ENCODE peak calls at places on chromosomes 16 and 17, in six cellular contexts. One of them, this sample, is unnamed.

GRCh38 chr17:50507871-50508572 is at the start of gene MYCBPAP:
- DNase-seq in heart right ventricle: peak; percentile 86
- DNase-seq in psoas muscle: peak; percentile 90
- DNase-seq in fibroblast of mammary gland: peak; percentile 68
- DNase-seq in fibroblast of the aortic adventitia: peak; percentile 59
- DNase-seq in GM12865: peak; percentile 91
- DNase-seq in this sample: no peak

GRCh38 chr17:57032343-57032742 is 52.7 kb upstream of the AKAP1 start:
- DNase-seq in fibroblast of the aortic adventitia: no peak
- DNase-seq in heart right ventricle: peak; percentile 40
- DNase-seq in psoas muscle: no peak
- DNase-seq in GM12865: no peak
- DNase-seq in fibroblast of mammary gland: no peak
- DNase-seq in this sample: no peak

GRCh38 chr17:4574448-4575045 is 9.8 kb upstream of the SMTNL2 start:
- DNase-seq in heart right ventricle: no peak
- DNase-seq in GM12865: no peak
- DNase-seq in fibroblast of the aortic adventitia: no peak
- DNase-seq in fibroblast of mammary gland: no peak
- DNase-seq in psoas muscle: peak; percentile 42
- DNase-seq in this sample: no peak

GRCh38 chr17:39979865-39980401 is 674 bp upstream of the PSMD3 start:
- DNase-seq in heart right ventricle: no peak
- DNase-seq in fibroblast of mammary gland: peak; percentile 15
- DNase-seq in fibroblast of the aortic adventitia: no peak
- DNase-seq in GM12865: peak; percentile 38
- DNase-seq in psoas muscle: no peak
- DNase-seq in this sample: no peak

GRCh38 chr16:12291989-12292759 is 315.6 kb downstream of the SNX29 start:
- DNase-seq in heart right ventricle: no peak
- DNase-seq in fibroblast of the aortic adventitia: no peak
- DNase-seq in psoas muscle: no peak
- DNase-seq in GM12865: peak; percentile 13
- DNase-seq in fibroblast of mammary gland: no peak
- DNase-seq in this sample: no peak

GRCh38 chr16:15885560-15886001 is 2.8 kb downstream of the CEP20 start:
- DNase-seq in fibroblast of the aortic adventitia: peak; percentile 84
- DNase-seq in psoas muscle: peak; percentile 3
- DNase-seq in GM12865: no peak
- DNase-seq in heart right ventricle: no peak
- DNase-seq in fibroblast of mammary gland: no peak
- DNase-seq in this sample: no peak

GRCh38 chr17:47628014-47628413 is 21.7 kb upstream of the KPNB1 start:
- DNase-seq in psoas muscle: no peak
- DNase-seq in fibroblast of the aortic adventitia: no peak
- DNase-seq in fibroblast of mammary gland: no peak
- DNase-seq in heart right ventricle: no peak
- DNase-seq in GM12865: no peak
- DNase-seq in this sample: no peak

GRCh38 chr16:64864232-64864803 is 257.5 kb downstream of the CDH11 start:
- DNase-seq in fibroblast of mammary gland: peak; percentile 96
- DNase-seq in fibroblast of the aortic adventitia: peak; percentile 77
- DNase-seq in GM12865: no peak
- DNase-seq in heart right ventricle: no peak
- DNase-seq in psoas muscle: no peak
- DNase-seq in this sample: peak; percentile 61

GRCh38 chr16:67718668-67719047 is 458 bp downstream of the GFOD2 start:
- DNase-seq in heart right ventricle: no peak
- DNase-seq in fibroblast of mammary gland: no peak
- DNase-seq in GM12865: peak; percentile 25
- DNase-seq in fibroblast of the aortic adventitia: no peak
- DNase-seq in psoas muscle: no peak
- DNase-seq in this sample: no peak

DNA sequence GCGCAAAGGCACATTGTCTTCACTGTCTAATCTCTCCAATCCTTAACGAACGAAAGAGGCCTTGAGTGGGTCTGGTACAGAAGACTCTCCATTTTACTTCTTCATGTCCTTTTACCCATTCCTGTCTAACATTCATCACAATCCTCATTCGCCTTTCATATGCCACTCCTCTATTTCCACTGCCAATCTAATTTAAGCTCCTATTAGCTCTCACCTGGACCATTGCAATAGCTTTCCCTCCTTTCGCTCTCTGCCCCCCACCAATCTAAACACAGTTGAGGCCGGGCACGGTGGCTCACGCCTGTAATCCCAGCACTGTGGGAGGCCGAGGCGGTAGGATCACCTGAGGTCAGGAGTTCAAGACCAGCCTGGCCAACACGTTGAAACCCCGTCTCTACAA is 6.3 kb upstream of the SLFN14 start:
- DNase-seq in fibroblast of mammary gland: no peak
- DNase-seq in psoas muscle: no peak
- DNase-seq in fibroblast of the aortic adventitia: no peak
- DNase-seq in GM12865: no peak
- DNase-seq in heart right ventricle: no peak
- DNase-seq in this sample: no peak
- H3K4me3 ChIP-seq in fibroblast of mammary gland: no peak overlapping the region
- H3K4me3 ChIP-seq in psoas muscle: peak overlapping the region; percentile 81
- H3K4me3 ChIP-seq in fibroblast of the aortic adventitia: no peak overlapping the region
- H3K4me3 ChIP-seq in GM12865: no peak overlapping the region
- H3K4me3 ChIP-seq in heart right ventricle: peak overlapping the region; percentile 82
- H3K4me3 ChIP-seq in this sample: no peak overlapping the region

DNA sequence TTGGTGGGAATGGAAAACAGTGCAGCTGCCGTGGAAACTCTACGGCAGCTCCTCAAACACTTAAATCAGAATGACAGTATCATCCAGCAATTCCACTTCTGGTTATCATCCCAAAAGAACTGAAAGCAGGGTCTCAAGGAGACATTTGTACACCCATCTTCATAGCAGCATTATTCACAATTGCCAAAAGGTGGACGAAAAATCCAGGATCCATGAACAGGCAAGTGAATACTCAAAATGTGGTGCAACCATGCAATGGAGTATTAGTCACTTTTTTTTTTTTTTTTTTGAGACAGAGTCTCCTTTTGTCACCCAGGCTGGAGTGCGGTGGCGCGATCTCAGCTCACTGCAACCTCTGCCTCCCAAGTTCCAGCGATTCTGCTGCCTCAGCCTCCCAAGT is 10.6 kb upstream of the AATK start:
- DNase-seq in fibroblast of mammary gland: peak; percentile 31
- DNase-seq in GM12865: no peak
- DNase-seq in heart right ventricle: no peak
- DNase-seq in psoas muscle: no peak
- DNase-seq in fibroblast of the aortic adventitia: no peak
- DNase-seq in this sample: no peak
- TF ChIP-seq CTCF in fibroblast of mammary gland: no peak
- TF ChIP-seq CTCF in GM12865: no peak
- TF ChIP-seq CTCF in heart right ventricle: no peak
- TF ChIP-seq CTCF in psoas muscle: no peak
- TF ChIP-seq CTCF in fibroblast of the aortic adventitia: no peak
- TF ChIP-seq CTCF in this sample: no peak

DNA sequence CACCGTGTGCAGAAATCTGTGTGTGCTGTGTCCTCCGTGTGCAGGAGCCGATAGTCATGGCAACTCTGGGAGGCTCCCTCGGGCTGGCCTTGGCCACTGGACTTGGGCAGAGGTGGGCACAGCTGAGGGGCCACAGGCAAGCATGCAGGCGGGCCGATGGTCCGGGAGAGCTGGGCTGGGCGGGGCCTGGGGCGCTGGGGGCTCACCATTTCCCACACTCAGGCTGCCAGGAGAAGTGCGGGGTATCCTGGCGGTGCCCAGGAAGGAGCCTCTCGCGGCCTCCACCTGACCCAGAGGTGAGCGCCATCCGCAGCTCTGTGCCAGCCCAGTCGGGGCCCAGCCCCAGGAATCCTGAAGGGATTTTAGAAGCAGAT is 28.4 kb downstream of the BAHCC1 start:
- DNase-seq in psoas muscle: no peak
- DNase-seq in heart right ventricle: no peak
- DNase-seq in GM12865: no peak
- DNase-seq in fibroblast of mammary gland: no peak
- DNase-seq in fibroblast of the aortic adventitia: no peak
- DNase-seq in this sample: no peak
- H3K4me3 ChIP-seq in psoas muscle: peak overlapping the region; percentile 35
- H3K4me3 ChIP-seq in heart right ventricle: no peak overlapping the region
- H3K4me3 ChIP-seq in GM12865: no peak overlapping the region
- H3K4me3 ChIP-seq in fibroblast of mammary gland: no peak overlapping the region
- H3K4me3 ChIP-seq in fibroblast of the aortic adventitia: no peak overlapping the region
- H3K4me3 ChIP-seq in this sample: no peak overlapping the region

GRCh38 chr17:77863814-77864161 is 94.7 kb upstream of the TNRC6C start:
- DNase-seq in psoas muscle: peak; percentile 71
- DNase-seq in fibroblast of the aortic adventitia: peak; percentile 48
- DNase-seq in heart right ventricle: peak; percentile 62
- DNase-seq in GM12865: peak; percentile 51
- DNase-seq in fibroblast of mammary gland: no peak
- DNase-seq in this sample: no peak
- TF ChIP-seq CTCF in psoas muscle: no peak
- TF ChIP-seq CTCF in fibroblast of the aortic adventitia: no peak
- TF ChIP-seq CTCF in heart right ventricle: no peak
- TF ChIP-seq CTCF in GM12865: no peak
- TF ChIP-seq CTCF in fibroblast of mammary gland: no peak
- TF ChIP-seq CTCF in this sample: no peak

GRCh38 chr17:42098747-42099399 is 600 bp upstream of the ZNF385C start:
- DNase-seq in GM12865: no peak
- DNase-seq in psoas muscle: no peak
- DNase-seq in fibroblast of mammary gland: no peak
- DNase-seq in fibroblast of the aortic adventitia: no peak
- DNase-seq in heart right ventricle: no peak
- DNase-seq in this sample: no peak
- H3K4me3 ChIP-seq in GM12865: no peak overlapping the region
- H3K4me3 ChIP-seq in psoas muscle: no peak overlapping the region
- H3K4me3 ChIP-seq in fibroblast of mammary gland: no peak overlapping the region
- H3K4me3 ChIP-seq in fibroblast of the aortic adventitia: no peak overlapping the region
- H3K4me3 ChIP-seq in heart right ventricle: no peak overlapping the region
- H3K4me3 ChIP-seq in this sample: no peak overlapping the region

GRCh38 chr16:58126451-58126968 is 2.7 kb downstream of the CFAP20 start:
- DNase-seq in fibroblast of mammary gland: no peak
- DNase-seq in fibroblast of the aortic adventitia: no peak
- DNase-seq in GM12865: no peak
- DNase-seq in heart right ventricle: no peak
- DNase-seq in psoas muscle: no peak
- DNase-seq in this sample: no peak

GRCh38 chr16:58128721-58129096 is 472 bp downstream of the CFAP20 start:
- DNase-seq in psoas muscle: no peak
- DNase-seq in heart right ventricle: no peak
- DNase-seq in fibroblast of the aortic adventitia: no peak
- DNase-seq in GM12865: peak; percentile 50
- DNase-seq in fibroblast of mammary gland: no peak
- DNase-seq in this sample: no peak

GRCh38 chr16:58127033-58127556 is 2.1 kb downstream of the CFAP20 start:
- DNase-seq in GM12865: peak; percentile 46
- DNase-seq in fibroblast of the aortic adventitia: peak; percentile 39
- DNase-seq in psoas muscle: no peak
- DNase-seq in fibroblast of mammary gland: peak; percentile 73
- DNase-seq in heart right ventricle: no peak
- DNase-seq in this sample: peak; percentile 14

GRCh38 chr16:58128181-58128631 is 975 bp downstream of the CFAP20 start:
- DNase-seq in fibroblast of the aortic adventitia: no peak
- DNase-seq in GM12865: no peak
- DNase-seq in fibroblast of mammary gland: no peak
- DNase-seq in heart right ventricle: no peak
- DNase-seq in psoas muscle: no peak
- DNase-seq in this sample: no peak

DNA sequence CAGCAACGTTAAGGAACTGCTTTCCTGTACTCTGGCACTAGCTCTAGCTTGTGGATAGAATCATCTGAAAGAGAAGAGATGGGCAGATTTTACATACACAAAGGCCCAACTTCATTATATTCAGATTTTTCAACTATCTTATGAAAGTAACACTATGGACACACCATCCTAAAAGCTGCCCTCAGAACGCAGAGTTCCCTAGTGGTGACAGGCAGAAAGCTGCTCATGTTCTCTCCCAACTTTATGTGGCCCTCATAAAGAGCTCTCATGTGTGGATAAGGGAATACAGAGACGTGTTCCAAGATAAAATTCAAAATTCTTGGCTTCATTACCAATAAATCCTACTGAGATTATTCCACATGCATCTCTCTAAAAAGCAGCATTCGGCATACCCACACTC is 1.5 kb downstream of the CFAP20 start:
- DNase-seq in heart right ventricle: no peak
- DNase-seq in fibroblast of mammary gland: no peak
- DNase-seq in fibroblast of the aortic adventitia: peak; percentile 20
- DNase-seq in GM12865: no peak
- DNase-seq in psoas muscle: no peak
- DNase-seq in this sample: no peak
- TF ChIP-seq CTCF in heart right ventricle: no peak
- TF ChIP-seq CTCF in fibroblast of mammary gland: peak; percentile 30
- TF ChIP-seq CTCF in fibroblast of the aortic adventitia: peak; percentile 47
- TF ChIP-seq CTCF in GM12865: no peak
- TF ChIP-seq CTCF in psoas muscle: no peak
- TF ChIP-seq CTCF in this sample: peak; percentile 29

DNA sequence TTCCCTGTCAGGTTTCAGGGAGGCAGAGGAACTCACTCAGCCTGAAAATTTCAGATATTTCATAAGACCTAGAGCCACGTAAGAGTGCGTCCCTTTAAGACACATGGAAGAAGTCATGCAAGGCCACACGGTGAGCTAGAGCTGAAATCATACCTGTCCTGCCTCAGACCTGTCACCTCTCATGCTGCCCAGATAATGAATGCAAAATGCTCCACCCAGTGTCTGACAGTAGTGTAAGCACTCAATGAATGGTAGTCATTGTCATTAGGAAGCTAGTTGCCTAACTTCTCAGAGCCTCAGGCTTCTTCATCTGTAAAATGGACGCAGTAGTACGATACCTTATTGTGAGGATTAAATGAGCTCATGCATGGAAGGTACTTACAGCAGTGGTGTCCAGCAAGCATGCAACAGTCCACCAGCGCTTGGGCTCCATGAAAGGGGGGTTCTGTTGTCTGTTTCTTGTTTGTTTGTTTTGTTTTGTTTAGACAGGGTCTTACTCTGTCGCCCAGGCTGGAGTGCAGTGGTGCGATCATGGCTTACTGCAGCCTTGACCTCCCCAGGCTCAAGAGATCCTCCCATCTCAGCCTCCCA is 60.7 kb downstream of the WSB1 start:
- DNase-seq in GM12865: peak; percentile 51
- DNase-seq in fibroblast of mammary gland: no peak
- DNase-seq in psoas muscle: no peak
- DNase-seq in heart right ventricle: no peak
- DNase-seq in fibroblast of the aortic adventitia: no peak
- DNase-seq in this sample: no peak
- H3K4me3 ChIP-seq in GM12865: no peak overlapping the region
- H3K4me3 ChIP-seq in fibroblast of mammary gland: no peak overlapping the region
- H3K4me3 ChIP-seq in psoas muscle: peak overlapping the region; percentile 73
- H3K4me3 ChIP-seq in heart right ventricle: no peak overlapping the region
- H3K4me3 ChIP-seq in fibroblast of the aortic adventitia: no peak overlapping the region
- H3K4me3 ChIP-seq in this sample: no peak overlapping the region

GRCh38 chr16:3735541-3735940 is 18.2 kb upstream of the TRAP1 start:
- DNase-seq in fibroblast of mammary gland: no peak
- DNase-seq in heart right ventricle: no peak
- DNase-seq in GM12865: no peak
- DNase-seq in fibroblast of the aortic adventitia: no peak
- DNase-seq in psoas muscle: no peak
- DNase-seq in this sample: no peak
- TF ChIP-seq CTCF in fibroblast of mammary gland: no peak
- TF ChIP-seq CTCF in heart right ventricle: no peak
- TF ChIP-seq CTCF in GM12865: no peak
- TF ChIP-seq CTCF in fibroblast of the aortic adventitia: no peak
- TF ChIP-seq CTCF in psoas muscle: no peak
- TF ChIP-seq CTCF in this sample: no peak

GRCh38 chr17:17848311-17848710 is 11.5 kb upstream of the SREBF1 start:
- DNase-seq in fibroblast of the aortic adventitia: no peak
- DNase-seq in heart right ventricle: no peak
- DNase-seq in GM12865: no peak
- DNase-seq in psoas muscle: no peak
- DNase-seq in fibroblast of mammary gland: no peak
- DNase-seq in this sample: no peak
- H3K4me3 ChIP-seq in fibroblast of the aortic adventitia: no peak overlapping the region
- H3K4me3 ChIP-seq in heart right ventricle: no peak overlapping the region
- H3K4me3 ChIP-seq in GM12865: no peak overlapping the region
- H3K4me3 ChIP-seq in psoas muscle: no peak overlapping the region
- H3K4me3 ChIP-seq in fibroblast of mammary gland: no peak overlapping the region
- H3K4me3 ChIP-seq in this sample: no peak overlapping the region

This sample was measured in AG09309.